ENCODE peak calls at places on chromosome 13, in four cellular contexts. One of them, this sample, is unnamed.

GRCh38 chr13:90919153-90919552 is 428.3 kb upstream of the MIR17HG start:
- DNase-seq in Peyer's patch: no peak
- DNase-seq in fibroblast of the aortic adventitia: no peak
- DNase-seq in HepG2: no peak
- DNase-seq in this sample: no peak

GRCh38 chr13:41004875-41005693 is 14.0 kb downstream of the ELF1 start:
- DNase-seq in fibroblast of the aortic adventitia: no peak
- DNase-seq in Peyer's patch: no peak
- DNase-seq in HepG2: no peak
- DNase-seq in this sample: no peak

GRCh38 chr13:26929971-26930730 is 169.6 kb upstream of the GPR12 start:
- DNase-seq in HepG2: peak; percentile 39
- DNase-seq in Peyer's patch: peak; percentile 78
- DNase-seq in fibroblast of the aortic adventitia: peak; percentile 69
- DNase-seq in this sample: peak; percentile 60

GRCh38 chr13:65292488-65292901 is 1937.6 kb downstream of the PCDH9 start:
- DNase-seq in HepG2: no peak
- DNase-seq in Peyer's patch: no peak
- DNase-seq in fibroblast of the aortic adventitia: peak; percentile 41
- DNase-seq in this sample: peak; percentile 47

GRCh38 chr13:95195146-95195545 is 106.1 kb downstream of the ABCC4 start:
- DNase-seq in fibroblast of the aortic adventitia: no peak
- DNase-seq in HepG2: no peak
- DNase-seq in Peyer's patch: no peak
- DNase-seq in this sample: no peak

GRCh38 chr13:53343345-53343744 is 314.7 kb downstream of the OLFM4 start:
- DNase-seq in HepG2: no peak
- DNase-seq in fibroblast of the aortic adventitia: no peak
- DNase-seq in Peyer's patch: no peak
- DNase-seq in this sample: no peak

GRCh38 chr13:76512676-76513277 is 373.4 kb downstream of the KCTD12 start:
- DNase-seq in fibroblast of the aortic adventitia: peak; percentile 95
- DNase-seq in Peyer's patch: no peak
- DNase-seq in HepG2: no peak
- DNase-seq in this sample: peak; percentile 81

GRCh38 chr13:28679628-28680027 is 20.7 kb downstream of the POMP start:
- DNase-seq in HepG2: peak; percentile 9
- DNase-seq in Peyer's patch: no peak
- DNase-seq in fibroblast of the aortic adventitia: peak; percentile 37
- DNase-seq in this sample: peak; percentile 20

GRCh38 chr13:48094404-48094780 is 512 bp downstream of the MED4 start:
- DNase-seq in Peyer's patch: no peak
- DNase-seq in fibroblast of the aortic adventitia: peak; percentile 6
- DNase-seq in HepG2: no peak
- DNase-seq in this sample: peak; percentile 18

GRCh38 chr13:60318186-60318585 is 78.8 kb upstream of the TDRD3 start:
- DNase-seq in fibroblast of the aortic adventitia: no peak
- DNase-seq in HepG2: no peak
- DNase-seq in Peyer's patch: no peak
- DNase-seq in this sample: no peak

GRCh38 chr13:100825551-100825950 is 151.0 kb upstream of the TMTC4 start:
- DNase-seq in HepG2: no peak
- DNase-seq in Peyer's patch: no peak
- DNase-seq in fibroblast of the aortic adventitia: peak; percentile 79
- DNase-seq in this sample: peak; percentile 23

GRCh38 chr13:19910336-19911072 is 47.1 kb upstream of the ZMYM5 start:
- DNase-seq in fibroblast of the aortic adventitia: peak; percentile 5
- DNase-seq in HepG2: no peak
- DNase-seq in Peyer's patch: no peak
- DNase-seq in this sample: peak; percentile 92

GRCh38 chr13:113429608-113429985 is 23.7 kb downstream of the ADPRHL1 start:
- DNase-seq in fibroblast of the aortic adventitia: no peak
- DNase-seq in HepG2: no peak
- DNase-seq in Peyer's patch: no peak
- DNase-seq in this sample: no peak

GRCh38 chr13:108272333-108272732 is 2.8 kb downstream of the TNFSF13B start:
- DNase-seq in fibroblast of the aortic adventitia: no peak
- DNase-seq in Peyer's patch: no peak
- DNase-seq in HepG2: no peak
- DNase-seq in this sample: peak; percentile 22

GRCh38 chr13:59823495-59823894 is 340.2 kb downstream of the DIAPH3 start:
- DNase-seq in Peyer's patch: no peak
- DNase-seq in fibroblast of the aortic adventitia: peak; percentile 48
- DNase-seq in HepG2: no peak
- DNase-seq in this sample: peak; percentile 70

GRCh38 chr13:58081301-58081820 is 449.8 kb downstream of the PCDH17 start:
- DNase-seq in Peyer's patch: no peak
- DNase-seq in HepG2: no peak
- DNase-seq in fibroblast of the aortic adventitia: no peak
- DNase-seq in this sample: no peak

GRCh38 chr13:51355217-51355616 is 15.7 kb downstream of the SERPINE3 start:
- DNase-seq in HepG2: peak; percentile 37
- DNase-seq in Peyer's patch: no peak
- DNase-seq in fibroblast of the aortic adventitia: no peak
- DNase-seq in this sample: no peak

GRCh38 chr13:49996166-49996915 is 501 bp upstream of the TRIM13 start:
- DNase-seq in HepG2: peak; percentile 56
- DNase-seq in fibroblast of the aortic adventitia: peak; percentile 88
- DNase-seq in Peyer's patch: peak; percentile 95
- DNase-seq in this sample: peak; percentile 95

DNA sequence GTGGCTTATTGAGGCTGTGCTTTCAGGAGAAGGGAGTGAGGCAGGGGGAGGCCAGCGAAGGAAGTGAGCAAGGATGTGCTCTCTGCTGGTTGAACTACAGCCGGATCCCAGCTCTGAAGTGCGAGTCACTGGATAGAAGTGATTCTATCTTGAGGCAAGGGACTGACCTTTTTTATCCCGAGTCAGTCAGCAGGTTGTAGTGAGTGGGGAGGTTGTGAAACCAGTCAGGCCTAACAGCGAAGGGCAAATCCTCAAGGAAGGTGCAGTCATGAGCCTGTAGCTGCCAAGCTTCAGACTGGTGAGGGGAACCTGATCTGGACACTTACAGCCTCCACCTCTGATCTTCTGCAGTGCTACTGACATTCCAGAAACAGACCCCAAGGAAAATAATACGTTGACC is 18.6 kb downstream of the SCEL start:
- DNase-seq in fibroblast of the aortic adventitia: no peak
- DNase-seq in Peyer's patch: no peak
- DNase-seq in HepG2: no peak
- DNase-seq in this sample: peak; percentile 75
- H3K4me3 ChIP-seq in fibroblast of the aortic adventitia: no peak overlapping the region
- H3K4me3 ChIP-seq in Peyer's patch: no peak overlapping the region
- H3K4me3 ChIP-seq in HepG2: no peak overlapping the region
- H3K4me3 ChIP-seq in this sample: no peak overlapping the region

GRCh38 chr13:99463998-99464397 is 37.3 kb upstream of the TM9SF2 start:
- DNase-seq in Peyer's patch: no peak
- DNase-seq in fibroblast of the aortic adventitia: no peak
- DNase-seq in HepG2: no peak
- DNase-seq in this sample: no peak

GRCh38 chr13:99454518-99455183 is 46.6 kb upstream of the TM9SF2 start:
- DNase-seq in Peyer's patch: no peak
- DNase-seq in fibroblast of the aortic adventitia: no peak
- DNase-seq in HepG2: no peak
- DNase-seq in this sample: no peak

GRCh38 chr13:99464441-99464949 is 36.8 kb upstream of the TM9SF2 start:
- DNase-seq in HepG2: no peak
- DNase-seq in Peyer's patch: no peak
- DNase-seq in fibroblast of the aortic adventitia: peak; percentile 14
- DNase-seq in this sample: no peak

GRCh38 chr13:99459101-99459500 is 42.2 kb upstream of the TM9SF2 start:
- DNase-seq in HepG2: peak; percentile 20
- DNase-seq in fibroblast of the aortic adventitia: no peak
- DNase-seq in Peyer's patch: no peak
- DNase-seq in this sample: no peak
- TF ChIP-seq CTCF in HepG2: no peak
- TF ChIP-seq CTCF in fibroblast of the aortic adventitia: no peak
- TF ChIP-seq CTCF in Peyer's patch: no peak
- TF ChIP-seq CTCF in this sample: no peak

GRCh38 chr13:99415014-99415650 is 86.1 kb upstream of the TM9SF2 start:
- DNase-seq in Peyer's patch: no peak
- DNase-seq in fibroblast of the aortic adventitia: no peak
- DNase-seq in HepG2: no peak
- DNase-seq in this sample: no peak
- H3K4me3 ChIP-seq in Peyer's patch: no peak overlapping the region
- H3K4me3 ChIP-seq in fibroblast of the aortic adventitia: no peak overlapping the region
- H3K4me3 ChIP-seq in HepG2: no peak overlapping the region
- H3K4me3 ChIP-seq in this sample: no peak overlapping the region

DNA sequence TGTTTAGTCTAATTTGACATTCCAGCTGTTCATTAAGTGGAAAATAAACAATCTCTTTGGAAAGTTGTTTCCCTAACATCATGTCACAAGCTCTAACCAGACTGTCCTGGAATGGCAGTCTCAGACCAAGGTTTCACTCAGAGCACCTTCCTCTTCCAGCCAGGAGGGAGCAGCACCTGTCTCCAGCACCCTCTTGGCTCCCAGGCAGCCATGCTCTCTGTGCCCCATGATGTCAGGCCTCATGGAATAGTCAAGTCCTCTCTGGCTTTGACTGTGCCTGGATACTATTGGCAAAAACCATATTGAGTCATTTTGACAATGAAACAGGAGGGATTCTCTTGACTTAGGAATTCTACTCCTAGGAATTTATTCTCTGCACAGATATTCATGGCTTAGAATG is 171.4 kb downstream of the OXGR1 start:
- DNase-seq in Peyer's patch: peak; percentile 52
- DNase-seq in HepG2: peak; percentile 50
- DNase-seq in fibroblast of the aortic adventitia: peak; percentile 31
- DNase-seq in this sample: peak; percentile 66
- TF ChIP-seq CTCF in Peyer's patch: no peak
- TF ChIP-seq CTCF in HepG2: peak; percentile 83
- TF ChIP-seq CTCF in fibroblast of the aortic adventitia: peak; percentile 36
- TF ChIP-seq CTCF in this sample: peak; percentile 79

DNA sequence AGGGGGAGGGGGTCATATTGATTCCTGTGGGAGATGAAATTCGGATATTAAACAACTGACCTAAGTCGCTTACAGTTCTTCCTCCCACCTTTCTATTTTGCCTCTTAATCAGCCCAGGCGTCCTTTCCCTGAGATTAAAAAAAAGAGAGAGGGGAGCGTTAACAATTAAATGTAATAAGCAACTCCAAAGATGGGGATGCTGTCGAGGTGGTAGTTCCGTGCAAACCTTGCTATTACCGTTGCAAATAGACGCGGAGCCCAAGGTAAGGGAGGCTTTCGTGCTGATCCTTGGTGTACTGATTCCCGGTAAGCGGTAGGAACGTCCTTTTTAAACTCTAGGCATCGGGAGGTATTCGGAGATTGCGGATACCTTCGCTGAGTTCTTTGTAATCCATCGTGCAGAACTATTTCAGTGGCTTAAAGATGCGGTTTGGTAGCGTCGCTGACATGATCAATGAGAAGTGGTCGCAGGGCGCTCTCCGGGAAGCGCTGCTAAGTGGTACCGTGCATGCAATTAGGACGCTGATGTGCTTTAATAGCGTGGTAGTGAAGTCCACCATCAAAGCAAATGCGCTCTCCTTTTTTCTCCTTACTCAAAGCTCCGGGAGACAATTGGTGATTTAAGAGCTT is 3.1 kb downstream of the SLITRK5 start:
- DNase-seq in fibroblast of the aortic adventitia: no peak
- DNase-seq in HepG2: no peak
- DNase-seq in Peyer's patch: no peak
- DNase-seq in this sample: no peak
- H3K4me3 ChIP-seq in fibroblast of the aortic adventitia: no peak overlapping the region
- H3K4me3 ChIP-seq in HepG2: no peak overlapping the region
- H3K4me3 ChIP-seq in Peyer's patch: no peak overlapping the region
- H3K4me3 ChIP-seq in this sample: peak overlapping the region; percentile 48

GRCh38 chr13:110713981-110714797 is 689 bp downstream of the ING1 start:
- DNase-seq in fibroblast of the aortic adventitia: peak; percentile 33
- DNase-seq in HepG2: peak; percentile 28
- DNase-seq in Peyer's patch: peak; percentile 76
- DNase-seq in this sample: peak; percentile 69

GRCh38 chr13:110716235-110716505 is 2.7 kb downstream of the ING1 start:
- DNase-seq in fibroblast of the aortic adventitia: peak; percentile 19
- DNase-seq in HepG2: peak; percentile 24
- DNase-seq in Peyer's patch: peak; percentile 68
- DNase-seq in this sample: peak; percentile 26

GRCh38 chr13:110713642-110713952 is at the start of gene ING1:
- DNase-seq in HepG2: no peak
- DNase-seq in Peyer's patch: no peak
- DNase-seq in fibroblast of the aortic adventitia: no peak
- DNase-seq in this sample: no peak

GRCh38 chr13:110714798-110715394 is 1.4 kb downstream of the ING1 start:
- DNase-seq in Peyer's patch: peak; percentile 79
- DNase-seq in fibroblast of the aortic adventitia: peak; percentile 36
- DNase-seq in HepG2: peak; percentile 20
- DNase-seq in this sample: peak; percentile 53

GRCh38 chr13:110715395-110716234 is 2.1 kb downstream of the ING1 start:
- DNase-seq in Peyer's patch: peak; percentile 98
- DNase-seq in HepG2: peak; percentile 99
- DNase-seq in fibroblast of the aortic adventitia: peak; percentile 100
- DNase-seq in this sample: peak; percentile 100
- TF ChIP-seq CTCF in Peyer's patch: no peak
- TF ChIP-seq CTCF in HepG2: peak; percentile 31
- TF ChIP-seq CTCF in fibroblast of the aortic adventitia: peak; percentile 34
- TF ChIP-seq CTCF in this sample: peak; percentile 1

GRCh38 chr13:45310341-45311138 is 30.4 kb downstream of the TPT1 start:
- DNase-seq in fibroblast of the aortic adventitia: no peak
- DNase-seq in Peyer's patch: no peak
- DNase-seq in HepG2: no peak
- DNase-seq in this sample: no peak
- H3K4me3 ChIP-seq in fibroblast of the aortic adventitia: no peak overlapping the region
- H3K4me3 ChIP-seq in Peyer's patch: peak overlapping the region; percentile 52
- H3K4me3 ChIP-seq in HepG2: no peak overlapping the region
- H3K4me3 ChIP-seq in this sample: peak overlapping the region; percentile 45

GRCh38 chr13:112184261-112184660 is 117.3 kb downstream of the SOX1 start:
- DNase-seq in Peyer's patch: no peak
- DNase-seq in HepG2: no peak
- DNase-seq in fibroblast of the aortic adventitia: no peak
- DNase-seq in this sample: no peak

GRCh38 chr13:112184851-112185371 is 118.0 kb downstream of the SOX1 start:
- DNase-seq in fibroblast of the aortic adventitia: no peak
- DNase-seq in HepG2: no peak
- DNase-seq in Peyer's patch: no peak
- DNase-seq in this sample: no peak

GRCh38 chr13:112182251-112182650 is 115.3 kb downstream of the SOX1 start:
- DNase-seq in Peyer's patch: no peak
- DNase-seq in fibroblast of the aortic adventitia: no peak
- DNase-seq in HepG2: no peak
- DNase-seq in this sample: no peak

GRCh38 chr13:112182831-112183543 is 116.0 kb downstream of the SOX1 start:
- DNase-seq in HepG2: peak; percentile 10
- DNase-seq in Peyer's patch: no peak
- DNase-seq in fibroblast of the aortic adventitia: no peak
- DNase-seq in this sample: no peak

GRCh38 chr13:112183544-112184145 is 116.7 kb downstream of the SOX1 start:
- DNase-seq in Peyer's patch: no peak
- DNase-seq in fibroblast of the aortic adventitia: no peak
- DNase-seq in HepG2: no peak
- DNase-seq in this sample: no peak
- TF ChIP-seq CTCF in Peyer's patch: no peak
- TF ChIP-seq CTCF in fibroblast of the aortic adventitia: no peak
- TF ChIP-seq CTCF in HepG2: no peak
- TF ChIP-seq CTCF in this sample: no peak